ENCODE peak calls at places on chromosomes 13 and 19, in seven cellular contexts. G is brain microvascular endothelial cell, O is AG10803, K is Peyer's patch, E is mucosa of descending colon, P is choroid plexus epithelial cell, N is epithelial cell of esophagus. U is an unnamed sample.

GRCh38 chr19:6963937-6964336 is 57.3 kb downstream of the MBD3L2B start:
- DNase-seq in O (no peak), E (peak), P (no peak), K (peak), G (no peak), N (no peak), U (no peak)

GRCh38 chr13:49553888-49554287 is 31.5 kb downstream of the RCBTB1 start:
- DNase-seq in O (no peak), P (no peak), E (no peak), K (no peak), G (no peak), N (no peak), U (no peak)

GRCh38 chr19:21568816-21569496 is 63.6 kb downstream of the ZNF429 start:
- DNase-seq in K (peak), E (peak), P (peak), O (peak), G (peak), N (peak), U (no peak)

GRCh38 chr13:36072127-36072526 is 59.1 kb downstream of the DCLK1 start:
- DNase-seq in P (no peak), E (no peak), G (no peak), N (no peak), K (no peak), O (no peak), U (no peak)

GRCh38 chr13:76732367-76732766 is 153.8 kb downstream of the KCTD12 start:
- DNase-seq in G (no peak), P (no peak), N (no peak), K (no peak), O (no peak), E (no peak), U (no peak)

GRCh38 chr13:45333973-45334922 is 6.7 kb downstream of the TPT1 start:
- DNase-seq in N (no peak), P (peak), G (peak), K (peak), O (peak), E (peak), U (no peak)

GRCh38 chr13:48116808-48117207 is 21.9 kb upstream of the MED4 start:
- DNase-seq in G (no peak), K (no peak), N (no peak), O (no peak), P (no peak), E (no peak), U (no peak)

GRCh38 chr13:41465215-41465907 is 8.0 kb downstream of the RGCC start:
- DNase-seq in O (peak), N (peak), E (peak), K (peak), G (peak), P (peak), U (peak)

GRCh38 chr19:18479964-18480723 is 41.7 kb downstream of the ELL start:
- DNase-seq in E (peak), N (no peak), K (no peak), P (peak), G (no peak), O (peak), U (peak)

GRCh38 chr19:18477042-18477760 is 39.3 kb upstream of the ISYNA1 start:
- DNase-seq in O (no peak), E (no peak), P (peak), G (no peak), N (no peak), K (no peak), U (no peak)

GRCh38 chr19:18476507-18477041 is 38.6 kb upstream of the ISYNA1 start:
- DNase-seq in G (no peak), O (no peak), P (no peak), E (no peak), N (no peak), K (no peak), U (no peak)

GRCh38 chr19:18477974-18478373 is 40.0 kb upstream of the ISYNA1 start:
- DNase-seq in N (no peak), G (no peak), P (no peak), E (no peak), O (no peak), K (no peak), U (no peak)

GRCh38 chr19:18478545-18479311 is 40.8 kb upstream of the ISYNA1 start:
- DNase-seq in E (peak), O (peak), K (peak), P (peak), G (peak), N (peak), U (peak)
- H3K4me3 ChIP-seq in E (no peak), O (no peak), K (no peak), P (no peak), G (no peak), N (no peak), U (no peak)

GRCh38 chr19:40689339-40690049 is 957 bp downstream of the NUMBL start:
- DNase-seq in E (no peak), G (peak), O (peak), K (peak), P (no peak), N (peak), U (no peak)
- H3K4me3 ChIP-seq in E (no peak), G (peak), O (peak), K (peak), P (peak), N (peak), U (peak)

DNA sequence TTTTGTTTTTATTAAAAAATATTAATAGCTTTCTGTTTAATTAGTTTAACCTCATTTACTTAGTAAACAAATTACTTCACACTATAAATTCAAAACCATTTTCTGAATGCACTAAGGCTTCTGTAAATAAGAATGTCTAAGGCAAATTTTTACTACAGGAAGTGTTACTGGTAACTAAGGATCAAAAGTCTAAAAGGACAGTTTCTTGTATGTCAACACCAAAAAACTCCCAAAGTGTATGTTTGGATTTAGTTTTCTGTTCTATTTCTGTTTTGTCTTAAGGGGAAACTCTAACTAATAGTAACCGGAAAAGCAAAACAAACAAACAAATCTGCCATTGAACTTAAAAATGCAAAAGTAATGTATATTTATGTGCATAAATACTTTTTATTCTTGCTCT is 24.7 kb downstream of the PRR20E start:
- DNase-seq in E (no peak), N (no peak), G (no peak), O (no peak), P (no peak), K (no peak), U (no peak)
- H3K4me3 ChIP-seq in E (no peak), N (no peak), G (no peak), O (no peak), P (no peak), K (no peak), U (no peak)

GRCh38 chr19:29724741-29725140 is 9.7 kb upstream of the C19orf12 start:
- DNase-seq in O (no peak), N (no peak), E (no peak), K (no peak), G (no peak), P (no peak), U (no peak)
- H3K4me3 ChIP-seq in O (no peak), N (no peak), E (no peak), K (no peak), G (peak), P (no peak), U (peak)

DNA sequence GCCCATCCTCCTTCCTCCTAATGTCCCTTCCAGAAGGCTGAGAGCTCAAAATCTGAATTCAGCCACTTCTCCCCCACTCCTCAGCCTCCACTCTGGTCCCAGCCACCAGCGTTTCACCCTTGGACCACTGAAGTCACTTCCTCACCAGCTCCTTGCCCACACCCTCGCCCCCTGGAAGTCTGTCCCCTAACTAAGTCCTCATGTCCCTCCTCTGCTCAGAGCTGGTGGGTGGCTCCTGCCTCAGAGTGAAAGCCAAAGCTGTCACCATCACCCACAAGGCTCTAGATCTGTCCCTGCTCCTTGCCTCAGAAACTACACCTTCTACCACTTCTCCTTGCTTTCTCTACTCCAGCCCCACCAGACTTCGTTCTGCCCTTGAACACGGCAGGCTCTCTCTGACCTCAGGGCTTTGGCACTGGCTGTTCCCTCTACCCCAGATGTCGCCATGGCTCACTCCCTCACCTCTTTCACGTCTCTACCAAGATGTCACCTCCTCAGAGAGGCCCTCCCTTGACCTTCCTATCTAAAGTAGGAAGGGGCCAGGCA is 1.7 kb downstream of the ERCC1 start:
- DNase-seq in O (no peak), E (no peak), P (no peak), N (no peak), G (no peak), K (no peak), U (no peak)
- H3K4me3 ChIP-seq in O (no peak), E (no peak), P (peak), N (peak), G (peak), K (no peak), U (peak)

DNA sequence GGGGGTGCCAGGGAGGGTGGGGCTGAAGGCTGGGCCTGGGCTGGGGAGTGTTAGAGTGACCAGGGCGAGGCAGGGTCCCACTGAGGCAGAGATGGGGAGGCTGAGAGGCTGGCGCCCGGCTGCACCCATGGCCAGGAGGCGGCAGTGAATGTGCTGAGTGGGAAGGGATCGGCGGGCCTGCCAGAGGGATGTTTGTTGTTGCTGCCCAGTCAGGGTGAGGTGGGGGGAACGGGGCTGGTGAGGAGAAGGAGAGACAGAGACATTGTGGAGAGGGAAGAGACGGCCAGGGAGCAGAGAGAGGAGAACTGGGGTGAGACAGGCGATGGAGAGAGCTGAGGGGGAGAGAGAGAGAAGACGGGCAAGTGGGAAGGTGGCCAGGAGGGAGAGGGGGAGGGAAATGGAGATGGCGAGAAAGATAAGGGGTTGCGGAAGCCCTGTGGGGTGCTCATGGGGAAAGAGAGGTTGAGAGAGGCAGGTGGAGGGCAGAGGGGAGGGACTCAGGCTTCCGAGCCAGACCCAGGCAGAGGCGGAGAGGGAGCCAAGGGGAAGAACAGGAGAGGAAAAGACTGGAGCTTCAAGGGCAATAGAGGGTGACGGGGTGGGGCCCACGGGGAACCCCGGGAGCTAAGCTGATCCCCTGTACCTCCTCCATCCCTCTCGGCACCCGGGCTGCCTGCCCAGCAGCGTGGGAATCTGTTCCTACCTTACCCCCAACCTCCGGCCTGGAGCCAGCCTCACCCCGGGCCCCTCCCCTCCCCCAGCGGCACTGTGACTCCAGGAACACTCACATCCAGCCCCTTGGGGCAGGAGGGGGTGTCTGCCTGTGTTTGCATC is 690 bp upstream of the B3GNT8 start:
- DNase-seq in P (peak), N (peak), O (peak), E (peak), K (peak), G (no peak), U (no peak)
- H3K4me3 ChIP-seq in P (peak), N (peak), O (peak), E (peak), K (peak), G (peak), U (peak)